ENCODE peak calls at places on chromosomes 12 and 14, in four cellular contexts. G, T, Q and W are unnamed samples.
A peak's percentile ranks its signal among the peaks of the same experiment; 100 is the strongest.

GRCh38 chr12:84696281-84696680 is 216.3 kb downstream of the SLC6A15 start:
- DNase-seq in Q (no peak), T (no peak), G (no peak), W (no peak)

GRCh38 chr14:49427117-49427516 is 159.1 kb downstream of the RPS29 start:
- DNase-seq in T (no peak), G (no peak), Q (no peak), W (no peak)

GRCh38 chr12:71780207-71780822 is 25.7 kb downstream of the RAB21 start:
- DNase-seq in Q (peak; percentile 18), G (peak; percentile 39), T (no peak), W (no peak)

GRCh38 chr12:3272958-3273357 is 195.8 kb downstream of the TSPAN9 start:
- DNase-seq in G (no peak), Q (no peak), T (no peak), W (no peak)

GRCh38 chr12:130747867-130748740 is 32.0 kb upstream of the RIMBP2 start:
- DNase-seq in T (peak; percentile 80), Q (peak; percentile 84), G (peak; percentile 45), W (peak; percentile 73)

GRCh38 chr14:80212025-80212402 is 710 bp upstream of the DIO2 start:
- DNase-seq in T (no peak), G (peak; percentile 23), Q (no peak), W (no peak)

GRCh38 chr12:6549379-6550151 is 6.3 kb downstream of the IFFO1 start:
- DNase-seq in Q (no peak), G (no peak), T (no peak), W (peak; percentile 53)

GRCh38 chr12:12338528-12339168 is 11.4 kb downstream of the MANSC1 start:
- DNase-seq in G (no peak), Q (no peak), T (no peak), W (peak; percentile 18)

GRCh38 chr12:118371354-118372282 is 1.1 kb downstream of the TAOK3 start:
- DNase-seq in Q (no peak), G (no peak), T (peak; percentile 71), W (no peak)

GRCh38 chr14:55026441-55026792 is 482 bp downstream of the WDHD1 start:
- DNase-seq in Q (no peak), T (no peak), G (no peak), W (no peak)

GRCh38 chr14:49173765-49174373 is 412.3 kb downstream of the RPS29 start:
- DNase-seq in T (no peak), G (peak; percentile 68), Q (peak; percentile 21), W (peak; percentile 28)

GRCh38 chr14:40119321-40119720 is 687.1 kb upstream of the FBXO33 start:
- DNase-seq in T (no peak), G (no peak), Q (no peak), W (no peak)

GRCh38 chr12:5546616-5547015 is 114.7 kb downstream of the NTF3 start:
- DNase-seq in T (no peak), G (no peak), Q (no peak), W (no peak)

GRCh38 chr14:91417983-91418386 is 365 bp upstream of the CCDC88C start:
- DNase-seq in G (peak; percentile 58), T (peak; percentile 76), Q (no peak), W (peak; percentile 73)

GRCh38 chr12:12872934-12873275 is 18.5 kb upstream of the GPRC5A start:
- DNase-seq in T (no peak), G (no peak), Q (no peak), W (no peak)

GRCh38 chr12:114732426-114733030 is 48.6 kb upstream of the TBX3 start:
- DNase-seq in G (no peak), Q (no peak), T (no peak), W (no peak)

GRCh38 chr12:57591567-57592325 is 754 bp downstream of the PIP4K2C start:
- DNase-seq in Q (no peak), T (no peak), G (peak; percentile 18), W (no peak)

GRCh38 chr14:89534896-89535615 is 118.0 kb upstream of the FOXN3 start:
- DNase-seq in T (no peak), Q (no peak), G (no peak), W (no peak)